ENCODE peak calls at places on chromosome 3, in four cellular contexts. O is endothelial cell of umbilical vein, E is kidney, X is A673. M is an unnamed sample.

GRCh38 chr3:187994221-187995085 is 159.5 kb upstream of the LPP start:
- DNase-seq in E (no peak), O (no peak), X (no peak), M (peak; percentile 40)

GRCh38 chr3:8938021-8938420 is 25.3 kb downstream of the RAD18 start:
- DNase-seq in O (peak; percentile 61), X (peak; percentile 36), E (no peak), M (no peak)

GRCh38 chr3:15256861-15257341 is 50.9 kb downstream of the CAPN7 start:
- DNase-seq in E (no peak), O (no peak), X (no peak), M (no peak)

GRCh38 chr3:3847994-3848970 is 49.1 kb downstream of the LRRN1 start:
- DNase-seq in X (no peak), O (no peak), E (no peak), M (no peak)

GRCh38 chr3:5022966-5023776 is 43.9 kb downstream of the BHLHE40 start:
- DNase-seq in X (peak; percentile 10), O (peak; percentile 94), E (peak; percentile 91), M (peak; percentile 99)

GRCh38 chr3:29475854-29476253 is 195.0 kb downstream of the RBMS3 start:
- DNase-seq in X (no peak), E (no peak), O (no peak), M (no peak)

GRCh38 chr3:14266361-14266760 is 87.7 kb downstream of the LSM3 start:
- DNase-seq in O (no peak), E (no peak), X (no peak), M (peak; percentile 25)

GRCh38 chr3:42369304-42369703 is 41.1 kb downstream of the LYZL4 start:
- DNase-seq in X (no peak), O (no peak), E (no peak), M (peak; percentile 18)

GRCh38 chr3:140424211-140424610 is 253.7 kb upstream of the TRIM42 start:
- DNase-seq in O (no peak), X (no peak), E (no peak), M (no peak)

GRCh38 chr3:194607592-194608386 is 25.4 kb downstream of the TMEM44 start:
- DNase-seq in E (no peak), X (no peak), O (no peak), M (no peak)
- H3K4me3 ChIP-seq in E (no peak overlapping the region), X (no peak overlapping the region), O (no peak overlapping the region), M (no peak overlapping the region)

GRCh38 chr3:129439381-129439816 is 349 bp downstream of the MBD4 start:
- DNase-seq in E (peak; percentile 84), X (peak; percentile 35), O (peak; percentile 28), M (no peak)
- H3K27ac ChIP-seq in E (peak overlapping the region; percentile 78), X (peak overlapping the region; percentile 81), O (peak overlapping the region; percentile 55), M (peak overlapping the region; percentile 45)

DNA sequence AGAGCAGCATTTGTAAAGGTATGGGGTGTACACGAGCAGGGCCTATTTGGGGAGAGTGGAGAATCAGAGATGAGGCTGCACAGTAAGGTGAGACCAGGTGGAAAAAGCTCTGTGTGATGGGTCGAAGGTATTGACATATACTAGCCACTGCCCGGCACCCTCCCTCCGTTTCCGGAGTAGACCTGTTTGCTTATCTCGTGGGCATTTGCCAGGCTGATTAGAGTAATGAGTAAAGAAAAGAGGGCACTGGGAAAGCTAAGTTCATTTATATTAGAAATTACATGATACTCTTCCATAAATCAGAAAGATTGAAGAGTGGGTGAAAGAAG is 46.2 kb upstream of the ATG7 start:
- DNase-seq in X (no peak), O (no peak), E (peak; percentile 28), M (no peak)
- H3K4me3 ChIP-seq in X (no peak overlapping the region), O (peak overlapping the region; percentile 60), E (no peak overlapping the region), M (peak overlapping the region; percentile 53)

GRCh38 chr3:53254810-53255359 is 937 bp downstream of the TKT start:
- DNase-seq in E (peak; percentile 91), O (peak; percentile 48), X (peak; percentile 22), M (no peak)
- H3K27ac ChIP-seq in E (peak overlapping the region; percentile 88), O (peak overlapping the region; percentile 44), X (peak overlapping the region; percentile 82), M (peak overlapping the region; percentile 7)

GRCh38 chr3:121660356-121661171 is at the start of gene HCLS1:
- DNase-seq in O (peak; percentile 72), X (peak; percentile 86), E (peak; percentile 75), M (no peak)
- H3K4me3 ChIP-seq in O (peak within 1 kb of the TSS; percentile 36), X (peak within 1 kb of the TSS; percentile 49), E (peak within 1 kb of the TSS; percentile 60), M (no peak within 1 kb of the TSS)

DNA sequence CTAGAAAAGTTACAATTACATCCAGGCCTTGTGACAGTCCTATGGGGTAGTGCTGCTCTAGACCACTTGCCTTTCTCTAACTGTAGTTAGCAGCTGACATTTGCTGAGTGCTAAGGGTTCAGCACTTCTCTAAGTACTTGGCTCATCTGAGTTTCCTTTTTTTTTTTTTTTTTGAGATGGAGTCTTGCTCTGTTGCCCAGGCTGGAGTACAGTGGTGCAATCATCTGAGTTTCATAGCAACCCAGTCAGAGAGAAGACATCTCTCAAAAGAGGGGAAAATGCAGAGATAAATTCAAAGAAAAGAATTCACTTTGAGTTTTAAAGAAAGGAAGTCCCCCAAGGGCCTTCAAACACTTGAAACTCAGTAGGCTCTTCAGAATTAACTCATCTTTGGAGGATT is 130.8 kb downstream of the MYLK start:
- DNase-seq in E (no peak), X (no peak), O (no peak), M (no peak)
- H3K27ac ChIP-seq in E (peak overlapping the region; percentile 96), X (no peak overlapping the region), O (no peak overlapping the region), M (no peak overlapping the region)

GRCh38 chr3:43692085-43692484 is 1.3 kb downstream of the ABHD5 start:
- DNase-seq in E (no peak), X (no peak), O (no peak), M (no peak)
- H3K4me3 ChIP-seq in E (peak overlapping the region; percentile 94), X (peak overlapping the region; percentile 66), O (no peak overlapping the region), M (no peak overlapping the region)

DNA sequence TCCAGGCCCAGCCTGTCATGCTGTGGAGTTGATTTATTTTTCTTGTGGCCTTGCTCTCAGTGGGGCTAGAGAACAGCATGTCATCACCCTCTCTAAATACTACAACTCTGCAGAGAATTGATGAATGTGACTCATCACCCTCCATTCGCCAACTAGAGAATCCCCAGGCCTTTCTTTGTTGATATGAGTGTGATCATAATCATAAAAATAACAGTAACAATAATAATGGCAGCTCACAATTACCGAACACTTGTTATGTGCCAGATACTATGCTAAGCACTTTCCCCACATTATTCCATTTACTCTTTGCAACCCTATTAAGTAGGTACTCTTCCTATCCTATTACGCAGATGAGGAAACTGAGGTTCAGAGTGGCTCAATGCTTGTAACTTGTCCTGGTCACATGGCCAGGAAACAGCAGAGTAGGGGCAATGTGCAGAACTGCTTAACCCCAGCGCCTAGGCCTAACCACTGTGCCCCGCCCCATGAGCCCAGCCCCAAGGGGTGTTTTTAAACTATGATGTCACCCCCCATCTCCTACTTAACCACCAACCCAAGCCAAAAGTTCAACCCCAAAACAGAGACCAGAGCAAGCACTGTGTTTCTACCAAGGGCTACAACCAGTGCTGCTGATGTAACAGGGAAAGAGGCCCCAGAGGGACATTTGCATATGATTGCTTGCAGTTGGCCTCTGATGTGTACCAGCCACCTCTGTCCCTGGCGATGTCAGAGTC is 104.5 kb downstream of the ADCY5 start:
- DNase-seq in X (peak; percentile 12), O (peak; percentile 6), E (no peak), M (peak; percentile 88)
- H3K27ac ChIP-seq in X (no peak overlapping the region), O (no peak overlapping the region), E (no peak overlapping the region), M (no peak overlapping the region)

GRCh38 chr3:111859974-111860859 is 1.2 kb downstream of the PHLDB2 start:
- DNase-seq in X (peak; percentile 95), E (peak; percentile 90), O (peak; percentile 88), M (peak; percentile 88)

GRCh38 chr3:111859061-111859973 is at the start of gene PHLDB2:
- DNase-seq in X (peak; percentile 79), O (peak; percentile 78), E (peak; percentile 94), M (peak; percentile 79)

GRCh38 chr3:111862974-111863373 is 3.9 kb downstream of the PHLDB2 start:
- DNase-seq in E (no peak), X (no peak), O (no peak), M (no peak)

GRCh38 chr3:111862415-111862814 is 3.4 kb downstream of the PHLDB2 start:
- DNase-seq in E (no peak), X (peak; percentile 65), O (no peak), M (no peak)

GRCh38 chr3:111861396-111861795 is 2.3 kb downstream of the PHLDB2 start:
- DNase-seq in E (no peak), O (peak; percentile 50), X (no peak), M (peak; percentile 40)
- H3K4me3 ChIP-seq in E (peak overlapping the region; percentile 85), O (peak overlapping the region; percentile 95), X (peak overlapping the region; percentile 76), M (peak overlapping the region; percentile 73)

M was measured in brain microvascular endothelial cell.